ENCODE peak calls at places on chromosome 14, in four cellular contexts. W is hepatocyte; Q is fibroblast of pulmonary artery; K is CD8-positive, alpha-beta memory T cell. J is an unnamed sample.

GRCh38 chr14:95281560-95282176 is 38.0 kb downstream of the CLMN start:
- DNase-seq in W (no peak), Q (no peak), K (no peak), J (no peak)

GRCh38 chr14:52949711-52950409 is 990 bp downstream of the FERMT2 start:
- DNase-seq in W (peak; percentile 48), Q (peak; percentile 59), K (no peak), J (peak; percentile 68)

GRCh38 chr14:100816286-100816949 is 9.5 kb upstream of the MEG3 start:
- DNase-seq in W (peak; percentile 50), Q (no peak), K (no peak), J (no peak)

GRCh38 chr14:36508418-36509051 is 11.5 kb downstream of the NKX2-1 start:
- DNase-seq in W (no peak), Q (no peak), K (no peak), J (no peak)

GRCh38 chr14:69077841-69078240 is 75.1 kb downstream of the DCAF5 start:
- DNase-seq in W (peak; percentile 45), Q (peak; percentile 83), K (no peak), J (peak; percentile 93)

GRCh38 chr14:28301179-28301578 is 465.4 kb upstream of the FOXG1 start:
- DNase-seq in W (no peak), Q (no peak), K (no peak), J (no peak)

GRCh38 chr14:23877538-23878180 is 75.9 kb upstream of the DHRS4 start:
- DNase-seq in W (no peak), Q (no peak), K (no peak), J (no peak)

GRCh38 chr14:58072288-58073071 is 79.5 kb downstream of the ARMH4 start:
- DNase-seq in W (peak; percentile 80), Q (peak; percentile 85), K (no peak), J (peak; percentile 95)

GRCh38 chr14:104602315-104602932 is 2.1 kb downstream of the TMEM179 start:
- DNase-seq in W (no peak), Q (no peak), K (no peak), J (no peak)

GRCh38 chr14:21985081-21985480 is 311.5 kb upstream of the OR4E1 start:
- DNase-seq in W (no peak), Q (no peak), K (no peak), J (peak; percentile 55)

GRCh38 chr14:101174980-101175606 is 271.6 kb upstream of the RTL1 start:
- DNase-seq in W (no peak), Q (no peak), K (no peak), J (no peak)

GRCh38 chr14:102975662-102976061 is 53.2 kb downstream of the AMN start:
- DNase-seq in W (no peak), Q (no peak), K (no peak), J (no peak)

GRCh38 chr14:81166126-81166525 is 54.6 kb downstream of the GTF2A1 start:
- DNase-seq in W (no peak), Q (no peak), K (no peak), J (no peak)

GRCh38 chr14:96146131-96146771 is 58.4 kb upstream of the BDKRB2 start:
- DNase-seq in W (no peak), Q (peak; percentile 58), K (no peak), J (peak; percentile 37)

GRCh38 chr14:58992935-58993334 is 195.5 kb upstream of the DAAM1 start:
- DNase-seq in W (no peak), Q (no peak), K (no peak), J (no peak)

GRCh38 chr14:103258211-103258610 is 75.8 kb upstream of the EIF5 start:
- DNase-seq in W (no peak), Q (no peak), K (no peak), J (no peak)

GRCh38 chr14:80388980-80389711 is 177.8 kb upstream of the DIO2 start:
- DNase-seq in W (no peak), Q (peak; percentile 83), K (no peak), J (peak; percentile 94)

GRCh38 chr14:53381879-53382278 is 228.8 kb upstream of the DDHD1 start:
- DNase-seq in W (no peak), Q (no peak), K (no peak), J (no peak)

GRCh38 chr14:89384636-89385035 is 32.4 kb downstream of the FOXN3 start:
- DNase-seq in W (no peak), Q (no peak), K (no peak), J (no peak)
- H3K4me3 ChIP-seq in W (no peak overlapping the region), Q (no peak overlapping the region), K (no peak overlapping the region), J (no peak overlapping the region)

DNA sequence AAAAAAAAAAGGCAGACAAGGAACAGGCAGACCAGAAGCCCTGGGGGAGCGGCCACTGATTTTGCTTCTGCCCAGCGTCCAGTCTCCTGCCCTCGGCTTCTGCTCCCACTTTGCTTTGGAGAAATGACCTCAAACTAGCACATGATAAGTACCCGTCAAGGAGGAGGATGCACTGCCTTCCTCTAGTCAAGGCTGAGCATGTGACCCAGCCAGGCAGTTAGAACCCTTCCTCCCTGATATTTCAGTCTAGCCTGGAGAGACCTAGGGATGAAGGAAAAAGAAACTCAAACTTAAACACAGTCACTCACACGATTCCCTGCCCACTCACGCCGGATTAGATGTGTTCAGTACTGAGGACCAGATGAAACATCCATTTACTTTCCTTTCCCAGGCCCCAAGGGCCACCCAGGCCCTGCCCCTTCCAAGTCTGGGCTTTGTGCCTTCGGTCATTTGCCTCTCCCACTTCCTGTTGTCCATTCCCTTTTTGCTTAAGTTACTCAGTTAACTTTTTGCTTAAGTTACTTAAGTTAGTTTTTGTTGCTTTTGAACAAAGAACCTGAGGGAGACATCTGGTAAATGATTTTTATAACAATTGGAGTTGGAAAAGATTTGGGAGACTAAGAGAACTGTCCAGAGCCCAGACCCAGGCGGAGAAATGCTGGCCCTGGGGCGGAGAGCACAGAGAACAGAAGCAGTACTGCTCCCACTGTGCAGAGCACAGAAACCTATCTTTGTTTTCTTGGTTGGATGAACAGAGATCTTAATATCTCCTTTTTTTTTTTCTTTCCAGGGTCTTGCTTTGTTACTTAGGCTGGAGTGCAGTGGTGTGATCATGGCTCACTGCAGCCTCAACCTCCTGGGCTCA is 23.0 kb upstream of the TTC7B start:
- DNase-seq in W (peak; percentile 3), Q (peak; percentile 67), K (no peak), J (no peak)
- H3K4me3 ChIP-seq in W (no peak overlapping the region), Q (no peak overlapping the region), K (no peak overlapping the region), J (no peak overlapping the region)

GRCh38 chr14:67536087-67536486 is 3.0 kb downstream of the PLEKHH1 start:
- DNase-seq in W (no peak), Q (no peak), K (no peak), J (no peak)

GRCh38 chr14:67532606-67532997 is 488 bp upstream of the PLEKHH1 start:
- DNase-seq in W (no peak), Q (no peak), K (no peak), J (no peak)

GRCh38 chr14:67532998-67533753 is at the start of gene PLEKHH1:
- DNase-seq in W (peak; percentile 90), Q (peak; percentile 61), K (peak; percentile 14), J (peak; percentile 80)

GRCh38 chr14:67529947-67530935 is 2.8 kb upstream of the PLEKHH1 start:
- DNase-seq in W (no peak), Q (no peak), K (no peak), J (peak; percentile 12)

GRCh38 chr14:67533754-67534085 is 630 bp downstream of the PLEKHH1 start:
- DNase-seq in W (no peak), Q (no peak), K (no peak), J (peak; percentile 32)
- H3K4me3 ChIP-seq in W (peak overlapping the region; percentile 77), Q (peak overlapping the region; percentile 49), K (peak overlapping the region; percentile 31), J (peak overlapping the region; percentile 79)

GRCh38 chr14:34227834-34228662 is 234.0 kb downstream of the SPTSSA start:
- DNase-seq in W (peak; percentile 85), Q (peak; percentile 66), K (peak; percentile 12), J (peak; percentile 81)
- H3K4me3 ChIP-seq in W (no peak overlapping the region), Q (no peak overlapping the region), K (no peak overlapping the region), J (peak overlapping the region; percentile 52)

GRCh38 chr14:37625597-37626595 is 30.5 kb downstream of the TTC6 start:
- DNase-seq in W (no peak), Q (no peak), K (no peak), J (no peak)

GRCh38 chr14:37623552-37623951 is 28.1 kb downstream of the TTC6 start:
- DNase-seq in W (peak; percentile 30), Q (peak; percentile 64), K (no peak), J (peak; percentile 99)

GRCh38 chr14:37623971-37624370 is 28.5 kb downstream of the TTC6 start:
- DNase-seq in W (no peak), Q (no peak), K (no peak), J (peak; percentile 86)

GRCh38 chr14:37620856-37621255 is 25.4 kb downstream of the TTC6 start:
- DNase-seq in W (no peak), Q (no peak), K (no peak), J (peak; percentile 9)

GRCh38 chr14:37622231-37622923 is 26.9 kb downstream of the TTC6 start:
- DNase-seq in W (peak; percentile 25), Q (peak; percentile 42), K (no peak), J (no peak)
- H3K4me3 ChIP-seq in W (peak overlapping the region; percentile 3), Q (peak overlapping the region; percentile 44), K (no peak overlapping the region), J (no peak overlapping the region)

DNA sequence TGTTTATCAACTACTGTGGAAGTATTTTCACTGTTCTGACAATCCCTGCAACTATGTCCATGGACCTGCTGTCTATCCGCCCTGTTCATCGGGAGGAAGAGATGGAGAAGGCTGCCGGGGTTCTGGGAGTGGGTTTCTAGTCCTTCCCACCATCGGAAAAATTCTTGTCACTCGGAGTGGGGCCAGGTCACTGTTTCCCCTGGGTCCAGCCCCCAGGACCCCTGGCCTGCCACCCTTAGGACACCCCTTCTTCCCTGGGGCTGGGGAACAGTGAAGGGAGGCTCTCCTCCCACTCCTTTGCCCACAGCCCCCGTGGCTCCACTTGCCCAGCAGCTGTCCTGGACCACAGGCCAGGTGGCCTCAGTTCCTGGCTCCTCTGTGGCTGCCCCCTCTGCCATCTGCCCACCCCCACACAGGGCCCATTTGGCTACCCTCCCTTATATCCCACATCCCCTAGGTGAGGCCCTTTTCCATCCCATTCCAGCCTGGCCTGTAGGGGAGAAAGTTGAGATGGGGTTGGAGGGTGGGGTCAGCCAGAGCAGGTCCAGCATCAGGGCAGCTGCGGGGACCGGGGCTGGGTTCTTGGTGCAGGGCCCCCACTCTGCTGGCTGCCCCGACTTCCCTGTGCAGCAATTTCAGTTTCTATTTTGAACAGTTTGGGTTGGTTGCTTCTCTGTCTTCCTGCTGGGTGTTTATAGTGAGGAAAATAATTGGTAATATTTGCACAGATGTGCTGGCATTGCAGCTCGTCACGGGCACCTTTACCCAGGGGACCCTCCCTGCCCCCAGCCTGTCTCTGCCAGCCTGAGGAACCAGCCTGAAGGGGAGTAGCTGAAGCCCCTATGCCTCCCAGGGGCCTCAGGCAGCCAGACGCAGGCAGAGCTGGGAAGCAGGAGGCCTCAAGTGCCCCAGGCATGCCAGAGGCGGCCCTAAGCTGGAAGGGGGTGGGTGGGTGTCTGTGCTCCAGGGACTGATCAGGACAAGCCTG is 23.5 kb downstream of the SYNDIG1L start:
- DNase-seq in W (no peak), Q (no peak), K (no peak), J (no peak)
- H3K4me3 ChIP-seq in W (no peak overlapping the region), Q (no peak overlapping the region), K (peak overlapping the region; percentile 46), J (no peak overlapping the region)

J was measured in PC-3.